ENCODE peak calls at places on chromosome 11, in five cellular contexts. L is GM12878, U is HepG2, Q is upper lobe of left lung, I is Panc1. K is an unnamed sample.

GRCh38 chr11:119782021-119782420 is 53.0 kb upstream of the NECTIN1 start:
- ATAC-seq in U (peak; percentile 79), I (no peak), Q (no peak), L (no peak), K (no peak)

GRCh38 chr11:12478743-12479142 is 101.4 kb downstream of the PARVA start:
- ATAC-seq in I (no peak), U (no peak), Q (no peak), L (no peak), K (no peak)

GRCh38 chr11:11976476-11977187 is 31.8 kb downstream of the DKK3 start:
- ATAC-seq in Q (no peak), U (no peak), L (no peak), I (peak; percentile 35), K (no peak)

GRCh38 chr11:123187670-123188507 is 7.2 kb downstream of the CLMP start:
- ATAC-seq in L (no peak), U (no peak), I (peak; percentile 54), Q (no peak), K (no peak)

GRCh38 chr11:73249304-73249703 is 22.8 kb upstream of the P2RY6 start:
- ATAC-seq in I (no peak), U (no peak), L (peak; percentile 86), Q (no peak), K (no peak)

GRCh38 chr11:91686700-91687099 is 537.9 kb upstream of the FAT3 start:
- ATAC-seq in L (no peak), Q (no peak), U (no peak), I (no peak), K (no peak)

GRCh38 chr11:108289699-108290098 is 66.8 kb downstream of the ATM start:
- ATAC-seq in I (no peak), U (no peak), Q (no peak), L (no peak), K (no peak)

GRCh38 chr11:122036022-122036421 is 80.0 kb downstream of the BLID start:
- ATAC-seq in I (no peak), L (no peak), U (no peak), Q (no peak), K (peak; percentile 39)

GRCh38 chr11:47338396-47339241 is 13.9 kb downstream of the MYBPC3 start:
- ATAC-seq in U (no peak), L (no peak), I (no peak), Q (no peak), K (no peak)

GRCh38 chr11:8167796-8168195 is 1.0 kb downstream of the RIC3 start:
- ATAC-seq in U (no peak), I (no peak), Q (no peak), L (peak; percentile 30), K (no peak)

GRCh38 chr11:4065086-4065485 is 29.5 kb upstream of the RRM1 start:
- ATAC-seq in U (no peak), L (no peak), I (no peak), Q (no peak), K (no peak)

GRCh38 chr11:57303990-57304579 is 20.7 kb downstream of the TNKS1BP1 start:
- ATAC-seq in I (no peak), Q (no peak), L (no peak), U (no peak), K (peak; percentile 8)

GRCh38 chr11:76673164-76674142 is 2.9 kb upstream of the LRRC32 start:
- ATAC-seq in L (peak; percentile 14), Q (no peak), I (no peak), U (peak; percentile 14), K (no peak)

GRCh38 chr11:92527467-92527866 is 302.8 kb downstream of the FAT3 start:
- ATAC-seq in L (no peak), I (no peak), Q (no peak), U (no peak), K (no peak)

GRCh38 chr11:93020248-93021088 is 51.0 kb downstream of the MTNR1B start:
- ATAC-seq in I (no peak), U (no peak), Q (no peak), L (peak; percentile 40), K (no peak)

GRCh38 chr11:105164226-105164625 is 24.7 kb upstream of the CARD18 start:
- ATAC-seq in Q (no peak), U (no peak), L (no peak), I (no peak), K (no peak)

GRCh38 chr11:17805873-17806272 is 71.3 kb downstream of the KCNC1 start:
- ATAC-seq in I (no peak), Q (no peak), U (no peak), L (no peak), K (no peak)

GRCh38 chr11:112579282-112579681 is 318.6 kb upstream of the PLET1 start:
- ATAC-seq in L (no peak), Q (no peak), U (no peak), I (no peak), K (no peak)

GRCh38 chr11:122863704-122864326 is 18.7 kb upstream of the JHY start:
- ATAC-seq in I (no peak), U (no peak), L (peak; percentile 68), Q (no peak), K (no peak)

GRCh38 chr11:69157156-69157821 is 1.6 kb downstream of the SMIM38 start:
- ATAC-seq in Q (no peak), L (peak; percentile 66), I (no peak), U (peak; percentile 83), K (peak; percentile 61)

GRCh38 chr11:133928628-133929059 is 28.1 kb downstream of the IGSF9B start:
- ATAC-seq in U (no peak), I (no peak), Q (no peak), L (peak; percentile 70), K (no peak)

GRCh38 chr11:94504689-94505293 is 7.5 kb upstream of the C11orf97 start:
- ATAC-seq in L (peak; percentile 84), U (peak; percentile 67), I (peak; percentile 86), Q (no peak), K (no peak)

GRCh38 chr11:133579165-133580031 is 47.1 kb upstream of the OPCML start:
- ATAC-seq in U (no peak), I (no peak), L (no peak), Q (no peak), K (no peak)

GRCh38 chr11:125253795-125254525 is 89.4 kb downstream of the PKNOX2 start:
- ATAC-seq in L (no peak), Q (no peak), I (no peak), U (no peak), K (peak; percentile 11)

GRCh38 chr11:15073361-15074205 is at the start of gene CALCB:
- ATAC-seq in I (peak; percentile 60), Q (no peak), L (no peak), U (peak; percentile 5), K (peak; percentile 8)

GRCh38 chr11:112999518-112999917 is 38.3 kb downstream of the NCAM1 start:
- ATAC-seq in I (no peak), U (no peak), L (no peak), Q (no peak), K (no peak)

GRCh38 chr11:61162092-61162935 is 1.1 kb upstream of the VPS37C start:
- ATAC-seq in L (peak; percentile 7), Q (no peak), I (no peak), U (peak; percentile 11), K (no peak)

GRCh38 chr11:118084247-118084646 is 2.5 kb downstream of the SMIM35 start:
- ATAC-seq in L (peak; percentile 44), Q (peak; percentile 44), I (no peak), U (peak; percentile 43), K (no peak)

GRCh38 chr11:65444314-65445051 is 21.9 kb downstream of the NEAT1 start:
- ATAC-seq in L (no peak), Q (no peak), I (peak; percentile 14), U (no peak), K (no peak)

GRCh38 chr11:65446446-65447277 is 24.1 kb downstream of the NEAT1 start:
- ATAC-seq in U (peak; percentile 7), L (no peak), Q (peak; percentile 8), I (peak; percentile 2), K (peak; percentile 17)

GRCh38 chr11:65445604-65446445 is 23.2 kb downstream of the NEAT1 start:
- ATAC-seq in I (peak; percentile 2), L (no peak), U (peak; percentile 11), Q (peak; percentile 1), K (peak; percentile 6)

GRCh38 chr11:65442952-65443351 is 20.4 kb downstream of the NEAT1 start:
- ATAC-seq in I (peak; percentile 9), U (peak; percentile 0), L (no peak), Q (no peak), K (no peak)

GRCh38 chr11:65445101-65445603 is 22.6 kb downstream of the NEAT1 start:
- ATAC-seq in U (peak; percentile 0), Q (no peak), I (peak; percentile 21), L (no peak), K (no peak)
- TF ChIP-seq POLR2AphosphoS5 in U (peak; percentile 40), Q (peak; percentile 88), I (peak; percentile 53), L (no peak), K (peak; percentile 80)

GRCh38 chr11:85109141-85109540 is 518.0 kb downstream of the DLG2 start:
- ATAC-seq in I (no peak), U (no peak), Q (no peak), L (peak; percentile 84), K (no peak)
- H3K4me3 ChIP-seq in I (no peak overlapping the region), U (no peak overlapping the region), Q (no peak overlapping the region), L (peak overlapping the region; percentile 43), K (no peak overlapping the region)

GRCh38 chr11:96341237-96342130 is 1.5 kb downstream of the MAML2 start:
- ATAC-seq in Q (peak; percentile 85), I (peak; percentile 60), U (peak; percentile 47), L (peak; percentile 66), K (peak; percentile 36)
- TF ChIP-seq POLR2AphosphoS5 in Q (peak; percentile 31), I (no peak), U (no peak), L (peak; percentile 43), K (peak; percentile 13)

DNA sequence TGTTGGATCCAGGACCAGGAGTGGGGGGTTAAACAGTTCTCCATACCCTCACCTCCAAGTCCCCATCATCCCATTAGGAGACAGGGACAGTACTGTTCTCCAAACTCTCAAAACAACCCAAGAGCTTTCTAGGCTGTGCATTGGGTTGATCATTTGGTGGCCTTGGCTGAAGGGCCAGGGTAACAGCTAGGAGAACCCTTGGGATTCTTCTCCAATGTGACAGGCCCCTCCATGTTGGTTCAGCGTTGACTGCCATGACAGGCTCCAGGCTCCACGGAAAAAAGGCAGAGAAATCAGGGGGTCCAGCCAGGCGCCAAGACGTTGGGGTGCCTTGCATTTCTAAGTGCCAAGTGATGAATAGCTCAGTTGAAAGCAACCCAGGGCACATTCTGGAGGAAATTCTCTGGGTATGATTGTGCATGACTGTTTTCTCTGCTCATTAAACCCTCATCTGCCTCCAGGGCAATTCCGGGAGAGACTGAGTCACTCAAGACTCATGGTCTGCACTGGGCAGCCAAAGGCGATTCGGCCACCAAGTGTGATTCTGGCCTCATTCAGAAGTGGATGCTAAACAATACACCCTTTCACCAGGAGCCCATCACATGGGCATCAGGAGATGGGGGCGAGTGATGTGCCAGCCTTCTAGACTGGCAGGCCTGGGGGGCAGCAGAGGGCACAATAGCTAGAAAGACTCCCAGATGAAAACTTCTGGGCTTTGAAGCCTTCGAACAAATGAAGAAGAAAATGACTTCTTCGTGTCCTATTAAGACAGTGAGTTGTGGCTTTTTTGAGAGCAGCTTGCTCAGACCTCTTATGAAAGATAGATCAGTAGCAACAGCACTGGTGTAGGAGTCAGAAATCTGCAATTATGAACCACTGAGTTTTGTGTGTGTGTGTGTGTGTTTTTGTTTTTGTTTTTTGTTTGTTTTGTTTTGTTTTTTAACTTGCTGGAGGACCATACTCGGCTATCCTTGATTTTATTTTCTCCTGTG is 27.7 kb downstream of the CD44 start:
- ATAC-seq in Q (no peak), L (peak; percentile 21), I (peak; percentile 66), U (no peak), K (no peak)
- H3K4me3 ChIP-seq in Q (no peak overlapping the region), L (peak overlapping the region; percentile 53), I (peak overlapping the region; percentile 12), U (no peak overlapping the region), K (no peak overlapping the region)

K was measured in gastroesophageal sphincter.